ENCODE peak calls at places on chromosomes 1 and 21, in seven cellular contexts. T is K562, D is astrocyte of the spinal cord, G is AG04450, Q is MM.1S, K is SK-N-SH, X is colonic mucosa. A is an unnamed sample.

GRCh38 chr1:910881-911721 is 12.6 kb upstream of the SAMD11 start:
- DNase-seq in T (peak), D (no peak), G (no peak), Q (no peak), K (peak), X (peak), A (no peak)

GRCh38 chr1:154199563-154199879 is 6.6 kb downstream of the CFAP141 start:
- DNase-seq in T (peak), D (no peak), G (no peak), Q (no peak), K (no peak), X (no peak), A (no peak)

GRCh38 chr1:223242971-223243370 is 99.9 kb upstream of the TLR5 start:
- DNase-seq in T (no peak), D (no peak), G (no peak), Q (no peak), K (no peak), X (no peak), A (no peak)

GRCh38 chr1:228463559-228464455 is 23.4 kb upstream of the RNF187 start:
- DNase-seq in T (peak), D (no peak), G (no peak), Q (peak), K (peak), X (peak), A (no peak)

GRCh38 chr1:235017719-235018118 is 110.9 kb downstream of the TOMM20 start:
- DNase-seq in T (no peak), D (peak), G (no peak), Q (no peak), K (no peak), X (no peak), A (no peak)

GRCh38 chr1:6026095-6026809 is 19.4 kb upstream of the KCNAB2 start:
- DNase-seq in T (no peak), D (no peak), G (no peak), Q (peak), K (no peak), X (peak), A (peak)

GRCh38 chr1:229620876-229621275 is 5.0 kb downstream of the TAF5L start:
- DNase-seq in T (no peak), D (no peak), G (no peak), Q (no peak), K (no peak), X (no peak), A (no peak)

GRCh38 chr1:171081220-171081993 is 9.3 kb upstream of the FMO3 start:
- DNase-seq in T (no peak), D (peak), G (peak), Q (peak), K (peak), X (no peak), A (no peak)

GRCh38 chr21:42366292-42367010 is at the start of gene TFF1:
- DNase-seq in T (peak), D (no peak), G (no peak), Q (no peak), K (no peak), X (peak), A (no peak)

GRCh38 chr1:67579623-67580394 is 105.2 kb upstream of the GADD45A start:
- DNase-seq in T (no peak), D (no peak), G (no peak), Q (no peak), K (no peak), X (no peak), A (no peak)

GRCh38 chr1:9687120-9687875 is 35.8 kb downstream of the PIK3CD start:
- DNase-seq in T (peak), D (peak), G (peak), Q (peak), K (peak), X (peak), A (peak)

GRCh38 chr1:181620183-181620582 is 136.9 kb downstream of the CACNA1E start:
- DNase-seq in T (no peak), D (no peak), G (no peak), Q (no peak), K (no peak), X (no peak), A (no peak)

GRCh38 chr1:63774617-63775417 is 1.0 kb downstream of the ROR1 start:
- DNase-seq in T (no peak), D (peak), G (no peak), Q (no peak), K (peak), X (peak), A (no peak)

GRCh38 chr1:233750139-233750538 is 136.2 kb downstream of the KCNK1 start:
- DNase-seq in T (no peak), D (no peak), G (no peak), Q (no peak), K (no peak), X (no peak), A (no peak)

GRCh38 chr1:179178965-179179364 is 50.5 kb downstream of the ABL2 start:
- DNase-seq in T (no peak), D (peak), G (no peak), Q (no peak), K (no peak), X (no peak), A (no peak)

GRCh38 chr1:109655624-109656519 is at the start of gene GSTM4:
- DNase-seq in T (peak), D (peak), G (no peak), Q (peak), K (peak), X (peak), A (peak)

GRCh38 chr1:32180186-32181060 is 948 bp downstream of the TXLNA start:
- DNase-seq in T (peak), D (peak), G (no peak), Q (peak), K (peak), X (peak), A (no peak)

GRCh38 chr1:99619583-99619982 is 26.3 kb upstream of the PALMD start:
- DNase-seq in T (no peak), D (no peak), G (no peak), Q (no peak), K (no peak), X (no peak), A (no peak)

GRCh38 chr1:15799928-15800835 is 7.3 kb downstream of the UQCRHL start:
- DNase-seq in T (peak), D (peak), G (no peak), Q (no peak), K (peak), X (peak), A (no peak)

GRCh38 chr1:10696977-10697376 is 99.5 kb downstream of the CASZ1 start:
- DNase-seq in T (peak), D (no peak), G (no peak), Q (no peak), K (no peak), X (no peak), A (no peak)

GRCh38 chr1:63799324-63799723 is 25.5 kb downstream of the ROR1 start:
- DNase-seq in T (no peak), D (no peak), G (no peak), Q (no peak), K (no peak), X (no peak), A (no peak)

GRCh38 chr21:34592120-34592561 is 22.8 kb downstream of the RCAN1 start:
- DNase-seq in T (peak), D (no peak), G (no peak), Q (no peak), K (no peak), X (peak), A (no peak)

GRCh38 chr1:41950820-41951219 is 32.1 kb upstream of the HIVEP3 start:
- DNase-seq in T (no peak), D (peak), G (no peak), Q (peak), K (no peak), X (no peak), A (no peak)

GRCh38 chr1:237811633-237812032 is 79.1 kb downstream of the ZP4 start:
- DNase-seq in T (no peak), D (no peak), G (no peak), Q (no peak), K (no peak), X (no peak), A (no peak)

GRCh38 chr1:248820041-248820585 is 5.6 kb downstream of the SH3BP5L start:
- DNase-seq in T (no peak), D (no peak), G (no peak), Q (no peak), K (peak), X (peak), A (no peak)

GRCh38 chr1:1320666-1321448 is 3.6 kb downstream of the INTS11 start:
- DNase-seq in T (no peak), D (no peak), G (no peak), Q (no peak), K (no peak), X (no peak), A (no peak)

GRCh38 chr1:119582801-119583200 is 65.3 kb downstream of the ZNF697 start:
- DNase-seq in T (peak), D (peak), G (peak), Q (peak), K (peak), X (peak), A (no peak)

GRCh38 chr1:186112280-186112679 is 262.8 kb downstream of the TPR start:
- DNase-seq in T (peak), D (no peak), G (no peak), Q (no peak), K (no peak), X (no peak), A (no peak)

GRCh38 chr1:231558711-231559205 is 30.3 kb downstream of the TSNAX start:
- DNase-seq in T (no peak), D (no peak), G (no peak), Q (no peak), K (no peak), X (no peak), A (no peak)
- H3K4me3 ChIP-seq in T (no peak), D (no peak), G (no peak), Q (no peak), K (no peak), X (no peak), A (no peak)

DNA sequence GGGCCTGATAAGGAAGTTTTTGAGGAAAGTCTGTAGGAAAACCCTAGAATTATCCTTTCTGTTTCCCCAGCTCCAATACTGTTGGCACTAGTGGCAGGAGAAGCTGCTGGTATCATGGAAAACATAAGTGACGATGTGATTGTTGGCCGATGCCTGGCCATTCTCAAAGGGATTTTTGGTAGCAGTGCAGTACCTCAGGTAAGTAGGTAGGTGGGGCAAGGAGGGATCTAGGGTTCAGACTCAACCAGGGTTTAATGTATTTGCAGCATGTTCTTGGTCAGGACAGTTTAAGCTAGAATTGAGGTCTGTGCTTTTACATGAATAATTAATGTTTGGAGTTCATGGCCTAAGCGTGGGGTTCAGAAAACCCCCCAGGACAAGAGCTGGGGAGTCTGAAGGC is 62.1 kb downstream of the KDM1A start:
- DNase-seq in T (no peak), D (no peak), G (no peak), Q (no peak), K (no peak), X (no peak), A (no peak)
- TF ChIP-seq CTCF in T (peak), D (peak), G (no peak), Q (peak), K (peak), X (no peak), A (no peak)

DNA sequence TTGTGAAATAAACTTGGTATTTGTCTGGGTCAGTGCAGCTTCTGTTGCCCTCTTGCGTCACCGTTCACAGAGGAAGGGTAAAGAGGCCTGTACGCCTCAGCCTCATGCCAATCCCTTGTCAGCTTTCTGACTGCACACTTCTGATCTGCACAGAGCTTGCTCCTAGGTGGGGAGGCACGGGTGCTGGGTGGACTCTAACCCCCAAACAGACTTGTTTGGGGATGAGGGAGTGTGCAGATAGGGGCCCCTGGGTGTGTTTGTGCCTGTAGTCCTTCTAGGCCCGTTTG is 803 bp upstream of the B4GALT2 start:
- DNase-seq in T (no peak), D (no peak), G (no peak), Q (no peak), K (no peak), X (no peak), A (no peak)
- H3K4me3 ChIP-seq in T (peak), D (peak), G (peak), Q (peak), K (peak), X (no peak), A (peak)

GRCh38 chr1:48718116-48718630 is 58.5 kb downstream of the BEND5 start:
- DNase-seq in T (no peak), D (no peak), G (no peak), Q (no peak), K (no peak), X (no peak), A (no peak)
- TF ChIP-seq CTCF in T (no peak), D (no peak), G (no peak), Q (no peak), K (no peak), X (no peak), A (no peak)

GRCh38 chr1:60280764-60281278 is 207.3 kb upstream of the C1orf87 start:
- DNase-seq in T (no peak), D (no peak), G (no peak), Q (no peak), K (peak), X (no peak), A (no peak)
- H3K4me3 ChIP-seq in T (no peak), D (no peak), G (no peak), Q (no peak), K (no peak), X (no peak), A (peak)